ENCODE peak calls at places on chromosomes 4 and X, in four cellular contexts. T is WTC11, H is HEK293T, P is HepG2. O is an unnamed sample.

GRCh38 chr4:145420595-145421214 is 60.9 kb upstream of the SMAD1 start:
- DNase-seq in P (peak), T (no peak), H (no peak), O (no peak)

GRCh38 chr4:156792462-156793085 is 179.0 kb downstream of the PDGFC start:
- DNase-seq in T (no peak), H (no peak), P (peak), O (no peak)

GRCh38 chr4:15469402-15470148 is at the start of gene CC2D2A:
- DNase-seq in T (no peak), P (no peak), H (peak), O (no peak)

GRCh38 chr4:176818531-176818930 is 25.8 kb upstream of the VEGFC start:
- DNase-seq in H (no peak), P (no peak), T (no peak), O (no peak)

GRCh38 chr4:77582151-77582550 is 23.5 kb upstream of the CXCL13 start:
- DNase-seq in T (no peak), H (no peak), P (no peak), O (no peak)

GRCh38 chr4:22385615-22386014 is 130.3 kb downstream of the ADGRA3 start:
- DNase-seq in T (no peak), H (no peak), P (no peak), O (no peak)

GRCh38 chr4:53937918-53938317 is 126.5 kb downstream of the CHIC2 start:
- DNase-seq in T (no peak), P (no peak), H (no peak), O (no peak)

GRCh38 chr4:6749340-6750171 is 33.0 kb upstream of the KIAA0232 start:
- DNase-seq in H (no peak), P (peak), T (no peak), O (peak)

GRCh38 chr4:152971053-152971452 is 34.9 kb downstream of the FHDC1 start:
- DNase-seq in H (no peak), P (no peak), T (no peak), O (no peak)

GRCh38 chr4:167020410-167020809 is 213.9 kb downstream of the SPOCK3 start:
- DNase-seq in T (peak), H (no peak), P (peak), O (no peak)

GRCh38 chr4:122914938-122915337 is 7.5 kb downstream of the NUDT6 start:
- DNase-seq in P (no peak), T (no peak), H (no peak), O (no peak)

DNA sequence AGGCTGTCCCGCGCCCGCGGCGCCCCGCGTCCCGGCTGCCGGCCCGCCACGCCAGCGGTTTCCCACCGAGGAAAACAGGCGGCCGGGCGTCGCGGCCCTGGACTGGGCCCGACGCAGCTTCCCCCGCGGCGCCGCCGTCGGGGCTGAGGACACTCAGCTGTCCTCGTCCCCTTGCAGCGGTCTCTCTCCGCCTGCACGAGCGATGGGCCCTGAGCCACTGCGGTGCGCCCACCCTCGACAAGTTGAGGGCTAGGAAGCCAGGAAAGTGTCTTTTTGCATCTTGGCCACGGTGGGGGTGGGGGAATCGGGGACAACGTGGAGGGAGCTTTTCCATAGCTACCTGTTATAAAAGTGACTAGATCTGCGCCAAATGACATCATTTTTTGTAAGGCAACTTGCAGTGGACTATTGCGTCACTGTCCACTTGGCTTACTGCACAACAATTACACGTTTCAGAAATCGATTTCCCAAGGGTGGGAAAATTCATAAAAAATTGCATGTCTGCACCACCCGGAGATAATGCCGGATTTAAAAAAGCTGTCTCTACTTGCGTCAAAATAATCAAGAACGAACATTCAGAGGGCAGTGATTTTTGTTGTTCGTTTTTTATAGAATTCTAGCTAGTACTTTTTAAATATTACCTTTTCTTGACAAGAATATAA is 1.1 kb downstream of the KLHL15 start:
- DNase-seq in P (no peak), H (no peak), T (peak), O (no peak)
- TF ChIP-seq ELF4 in P (no peak), H (no peak), T (no peak), O (no peak)

GRCh38 chrX:39654183-39654925 is 443.4 kb downstream of the BCOR start:
- DNase-seq in T (no peak), H (no peak), P (no peak), O (no peak)

GRCh38 chrX:39654952-39655351 is 442.8 kb downstream of the BCOR start:
- DNase-seq in T (no peak), H (no peak), P (no peak), O (no peak)

GRCh38 chrX:39652336-39652735 is 445.4 kb downstream of the BCOR start:
- DNase-seq in P (no peak), T (peak), H (peak), O (peak)

GRCh38 chrX:39650883-39651282 is 446.9 kb downstream of the BCOR start:
- DNase-seq in H (no peak), P (no peak), T (no peak), O (no peak)

DNA sequence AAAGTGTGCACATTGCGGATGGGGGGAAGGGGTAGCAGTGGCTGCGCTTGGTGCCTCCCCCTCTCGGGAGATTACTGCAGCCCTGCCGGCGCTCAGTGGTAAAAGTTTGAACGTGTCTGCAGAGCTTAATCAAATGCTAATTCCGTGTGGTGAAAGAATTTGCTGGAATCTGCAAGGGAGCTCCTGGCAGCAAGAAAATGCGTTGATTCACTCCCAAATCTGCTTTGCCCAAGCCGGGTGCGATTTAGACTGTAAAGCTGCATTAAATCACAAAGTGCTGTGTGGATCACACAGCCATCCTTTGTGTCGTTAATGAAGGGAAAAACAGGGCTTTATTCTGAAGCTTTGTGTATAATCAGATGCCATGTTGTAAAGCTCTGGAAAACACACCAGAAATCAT is 444.1 kb downstream of the BCOR start:
- DNase-seq in P (no peak), H (no peak), T (peak), O (no peak)
- TF ChIP-seq ELF4 in P (no peak), H (no peak), T (no peak), O (no peak)

GRCh38 chrX:131792356-131792749 is 230.7 kb upstream of the STK26 start:
- DNase-seq in T (no peak), P (no peak), H (peak), O (no peak)
- TF ChIP-seq ELF4 in T (no peak), P (no peak), H (no peak), O (no peak)

GRCh38 chr4:86961605-86962295 is 26.9 kb downstream of the AFF1 start:
- DNase-seq in P (no peak), T (no peak), H (peak), O (peak)

GRCh38 chr4:86961103-86961502 is 26.3 kb downstream of the AFF1 start:
- DNase-seq in H (no peak), T (no peak), P (no peak), O (no peak)

GRCh38 chr4:86960557-86960959 is 25.7 kb downstream of the AFF1 start:
- DNase-seq in T (no peak), P (peak), H (no peak), O (no peak)

GRCh38 chr4:86965019-86965976 is 30.5 kb downstream of the AFF1 start:
- DNase-seq in T (no peak), P (no peak), H (no peak), O (no peak)

DNA sequence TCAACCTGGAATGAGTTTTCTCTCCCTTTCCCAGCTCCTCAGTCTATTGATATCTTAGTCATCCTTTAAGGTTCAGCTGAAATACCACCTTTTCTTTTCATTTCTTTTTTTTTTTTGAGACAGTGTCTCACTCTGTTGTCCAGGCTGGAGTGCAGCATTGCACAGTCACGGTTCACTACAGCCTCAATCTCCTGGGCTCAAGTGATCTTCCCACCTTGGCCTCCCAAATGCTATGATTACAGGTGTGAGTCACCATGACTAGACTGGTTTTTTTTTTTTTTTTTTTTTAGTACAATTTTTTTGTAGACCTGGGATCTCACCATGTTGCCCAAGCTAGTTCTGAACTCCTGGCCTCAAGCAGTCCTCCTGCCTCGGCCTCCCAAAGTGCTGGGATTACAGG is 28.9 kb downstream of the AFF1 start:
- DNase-seq in T (no peak), H (no peak), P (no peak), O (no peak)
- TF ChIP-seq ELF4 in T (no peak), H (no peak), P (no peak), O (no peak)

DNA sequence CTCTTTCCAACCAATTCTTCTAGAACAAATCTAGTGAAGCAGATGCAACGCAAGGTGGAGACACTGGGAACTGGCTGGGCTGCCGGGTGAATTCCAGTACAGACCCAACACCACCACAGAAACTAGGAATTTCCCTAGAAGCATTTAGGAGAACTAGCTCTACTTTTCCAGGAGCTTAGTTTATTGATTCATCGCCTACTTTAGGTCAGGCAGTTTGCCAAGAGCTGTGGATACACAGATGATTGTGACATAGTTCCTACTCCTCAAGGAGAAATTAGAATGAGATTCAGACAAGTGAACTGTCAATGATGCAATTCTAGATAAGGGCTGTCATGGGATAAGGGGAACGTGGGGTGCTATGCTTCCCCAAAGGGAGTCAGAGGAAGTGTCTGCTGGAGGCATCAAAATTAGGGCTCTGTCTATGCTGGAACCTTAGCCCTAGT is 350.0 kb downstream of the CAMK2D start:
- DNase-seq in H (no peak), P (peak), T (no peak), O (no peak)
- TF ChIP-seq ELF4 in H (no peak), P (no peak), T (no peak), O (no peak)

O was measured in K562.